ENCODE peak calls at places on chromosomes 11 and 22, in five cellular contexts. D is cardiac muscle cell, T is AG10803, C is HFF-Myc, E is NB4. P is an unnamed sample.

GRCh38 chr11:95088946-95089619 is 563 bp upstream of the ENDOD1 start:
- DNase-seq in C (no peak), E (no peak), T (no peak), D (no peak), P (no peak)

GRCh38 chr22:32023251-32023827 is 19.7 kb upstream of the SLC5A1 start:
- DNase-seq in T (no peak), D (no peak), C (no peak), E (no peak), P (no peak)

GRCh38 chr22:32745251-32745995 is 56.1 kb upstream of the TIMP3 start:
- DNase-seq in C (peak), T (peak), E (peak), D (peak), P (no peak)

GRCh38 chr11:112210890-112211289 is 15.3 kb upstream of the PTS start:
- DNase-seq in C (no peak), D (no peak), T (no peak), E (no peak), P (no peak)

GRCh38 chr11:36333897-36334296 is 37.8 kb downstream of the PRR5L start:
- DNase-seq in C (peak), T (peak), E (peak), D (peak), P (no peak)

GRCh38 chr22:24758164-24758799 is 16.2 kb downstream of the PIWIL3 start:
- DNase-seq in C (peak), T (peak), E (peak), D (peak), P (no peak)

GRCh38 chr11:83057721-83058120 is 14.0 kb downstream of the RAB30 start:
- DNase-seq in T (no peak), E (no peak), C (no peak), D (no peak), P (no peak)

GRCh38 chr11:85742873-85743275 is 56.9 kb upstream of the CCDC89 start:
- DNase-seq in T (no peak), D (no peak), E (no peak), C (no peak), P (no peak)

GRCh38 chr11:65156926-65157325 is 13.1 kb upstream of the SPDYC start:
- DNase-seq in D (no peak), T (no peak), E (no peak), C (no peak), P (no peak)

GRCh38 chr22:35894464-35894878 is 134.2 kb downstream of the RBFOX2 start:
- DNase-seq in E (no peak), T (no peak), D (no peak), C (no peak), P (no peak)

GRCh38 chr22:19823191-19823590 is 31.5 kb downstream of the GNB1L start:
- DNase-seq in C (no peak), D (no peak), E (no peak), T (no peak), P (peak)

GRCh38 chr11:60756307-60757032 is at the start of gene MS4A15:
- DNase-seq in D (no peak), E (peak), T (peak), C (no peak), P (no peak)

GRCh38 chr22:39283312-39284141 is 35.9 kb downstream of the RPL3 start:
- DNase-seq in E (no peak), D (peak), T (no peak), C (no peak), P (no peak)

GRCh38 chr22:43077121-43077877 is 11.9 kb downstream of the TTLL1 start:
- DNase-seq in E (no peak), C (no peak), D (no peak), T (no peak), P (no peak)

GRCh38 chr11:72003776-72004171 is 5.1 kb downstream of the IL18BP start:
- DNase-seq in C (no peak), T (no peak), E (no peak), D (no peak), P (no peak)

GRCh38 chr11:11582261-11582701 is 39.5 kb downstream of the GALNT18 start:
- DNase-seq in E (no peak), C (no peak), T (no peak), D (no peak), P (no peak)

GRCh38 chr22:46454233-46454909 is 83.0 kb downstream of the CELSR1 start:
- DNase-seq in C (no peak), T (no peak), E (no peak), D (no peak), P (no peak)

GRCh38 chr11:120564573-120565301 is 53.2 kb downstream of the GRIK4 start:
- DNase-seq in E (peak), C (no peak), D (peak), T (peak), P (no peak)

GRCh38 chr11:120562806-120563425 is 51.4 kb downstream of the GRIK4 start:
- DNase-seq in T (peak), C (no peak), D (peak), E (no peak), P (no peak)

GRCh38 chr11:120558754-120559431 is 47.3 kb downstream of the GRIK4 start:
- DNase-seq in C (no peak), T (no peak), E (no peak), D (no peak), P (no peak)

GRCh38 chr11:120563698-120564572 is 52.4 kb downstream of the GRIK4 start:
- DNase-seq in T (no peak), C (no peak), E (peak), D (peak), P (peak)

DNA sequence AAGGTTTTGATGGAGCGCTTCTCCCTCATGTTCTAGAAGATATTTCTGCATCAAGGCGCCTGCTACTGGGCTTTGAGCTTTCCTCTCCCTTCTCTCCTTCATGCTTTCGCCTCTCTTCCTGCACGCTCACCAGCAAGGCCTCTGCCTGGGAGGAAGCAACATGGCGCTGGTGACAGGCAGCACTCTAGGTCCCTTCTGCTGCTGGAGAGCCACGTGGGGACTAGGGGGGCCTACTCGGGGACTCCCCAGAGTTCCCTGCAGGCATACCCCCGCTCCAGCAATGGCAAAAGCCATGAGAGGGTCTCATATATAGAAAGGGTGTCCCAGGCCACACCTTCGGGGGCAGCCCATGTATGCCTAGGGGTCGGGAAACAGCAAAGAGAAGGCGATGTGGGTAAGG is 49.7 kb downstream of the GRIK4 start:
- DNase-seq in C (no peak), D (no peak), E (no peak), T (no peak), P (no peak)
- TF ChIP-seq CTCF in C (no peak), D (no peak), E (no peak), T (no peak), P (no peak)

GRCh38 chr11:6062691-6063358 is 32.3 kb upstream of the OR56A1 start:
- DNase-seq in D (no peak), C (no peak), E (no peak), T (no peak), P (no peak)
- TF ChIP-seq CTCF in D (no peak), C (no peak), E (no peak), T (no peak), P (no peak)

DNA sequence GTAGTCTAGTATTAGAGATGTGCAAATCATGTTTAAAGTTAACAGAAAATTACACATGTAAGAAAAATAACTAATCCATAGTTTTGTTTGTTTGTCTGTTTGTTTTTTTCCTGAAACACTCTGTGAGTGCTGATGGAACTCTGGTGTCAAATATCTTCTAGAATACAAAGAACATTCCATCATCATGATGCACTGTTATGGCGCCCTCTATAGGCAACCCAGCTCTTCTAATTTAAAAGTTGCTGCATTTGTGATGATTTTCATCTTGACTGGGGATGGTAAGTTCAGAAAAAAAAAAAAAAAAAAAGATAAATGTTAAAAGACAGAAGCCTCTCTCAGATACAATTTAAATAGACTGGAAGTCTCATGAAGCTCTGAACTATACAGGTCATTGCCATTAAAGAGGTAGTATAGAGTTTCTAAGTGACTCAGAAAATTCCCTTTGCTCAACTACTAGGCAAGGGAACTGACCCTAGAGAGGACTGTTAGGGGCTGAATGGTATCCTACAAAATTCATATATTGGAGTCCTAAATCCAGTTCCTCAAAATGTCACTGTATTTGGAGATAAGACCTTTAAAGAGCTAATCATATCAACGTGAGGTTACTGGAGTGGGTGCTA is 597.2 kb upstream of the ANO3 start:
- DNase-seq in E (peak), C (no peak), D (peak), T (no peak), P (no peak)
- TF ChIP-seq CTCF in E (peak), C (no peak), D (peak), T (peak), P (peak)

GRCh38 chr11:134905966-134906955 is 494.2 kb upstream of the B3GAT1 start:
- DNase-seq in D (no peak), T (no peak), C (no peak), E (no peak), P (no peak)

GRCh38 chr11:134905513-134905912 is 493.5 kb upstream of the B3GAT1 start:
- DNase-seq in T (no peak), C (no peak), E (no peak), D (no peak), P (no peak)

GRCh38 chr11:134901955-134902707 is 490.1 kb upstream of the B3GAT1 start:
- DNase-seq in C (no peak), T (no peak), E (no peak), D (no peak), P (no peak)

GRCh38 chr11:134904103-134904502 is 492.1 kb upstream of the B3GAT1 start:
- DNase-seq in T (no peak), E (no peak), D (no peak), C (no peak), P (no peak)

DNA sequence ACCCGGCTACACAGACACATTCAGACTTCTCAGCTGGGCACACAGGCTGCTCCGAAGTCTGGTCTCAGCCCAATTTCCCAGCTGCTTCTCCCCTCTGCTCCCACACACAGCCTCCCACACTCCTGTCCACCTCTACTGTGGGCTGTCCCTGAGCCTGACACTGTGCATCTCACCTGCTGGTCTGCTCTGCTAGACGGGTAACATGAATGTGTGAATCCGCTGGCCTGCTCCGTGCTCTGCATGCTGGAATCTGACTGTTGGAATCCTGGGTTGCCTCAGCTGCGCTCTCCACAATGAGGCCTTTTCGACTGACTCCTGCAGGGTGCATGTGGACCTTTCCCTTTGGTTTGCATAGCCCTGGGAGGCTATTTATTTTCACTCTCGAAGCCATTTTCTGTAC is 489.5 kb upstream of the B3GAT1 start:
- DNase-seq in E (no peak), C (no peak), T (no peak), D (no peak), P (no peak)
- TF ChIP-seq CTCF in E (no peak), C (no peak), T (no peak), D (no peak), P (no peak)

DNA sequence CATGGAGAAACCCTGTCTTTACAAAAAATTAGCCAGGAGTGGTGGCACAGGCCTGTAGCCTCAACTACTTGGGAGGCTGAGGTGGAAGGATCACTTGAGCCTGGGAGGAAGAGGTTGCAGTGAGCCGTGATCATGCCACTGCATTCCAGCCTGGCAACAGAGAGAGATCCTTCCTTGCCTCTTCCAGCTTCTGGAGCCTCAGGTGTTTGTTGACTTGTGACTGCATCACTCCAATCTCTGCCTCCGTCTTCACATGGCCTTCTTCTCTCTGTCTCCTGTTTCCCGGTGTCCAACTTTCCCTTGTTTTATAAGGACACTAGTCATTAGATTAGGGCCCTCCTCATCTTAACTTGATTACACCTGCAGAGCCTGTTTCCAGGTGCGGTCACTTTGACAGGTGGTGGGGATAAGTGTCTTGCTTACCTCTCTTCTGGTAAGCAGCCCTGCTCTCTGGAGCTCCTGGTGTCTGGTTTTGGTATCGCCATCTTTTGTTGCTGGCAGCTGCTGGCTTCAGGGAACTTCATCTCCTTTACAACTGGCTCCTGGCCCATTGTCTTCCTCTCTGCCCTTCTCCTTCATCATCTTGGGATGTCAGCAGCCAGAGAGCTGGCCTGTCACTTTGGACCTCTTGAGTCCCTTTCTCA is 8.2 kb upstream of the USP2 start:
- DNase-seq in E (no peak), T (no peak), D (no peak), C (no peak), P (no peak)
- TF ChIP-seq CTCF in E (peak), T (peak), D (peak), C (peak), P (no peak)

GRCh38 chr11:75582935-75583709 is 21.1 kb downstream of the SERPINH1 start:
- DNase-seq in E (peak), C (no peak), D (peak), T (peak), P (peak)
- TF ChIP-seq CTCF in E (peak), C (peak), D (peak), T (peak), P (peak)

P was measured in mesothelial cell of epicardium.